ENCODE peak calls at places on chromosomes 5 and 9, in five cellular contexts. Z is NCI-H1105; Y is NCI-H1694 treated with DMSO at 0.1 percent for 48 hours; C is EL; B is activated CD4-positive, alpha-beta T cell treated with anti-CD3 and anti-CD28 coated beads for 24 hours. X is an unnamed sample.

GRCh38 chr9:127283917-127284316 is 19.3 kb downstream of the GARNL3 start:
- DNase-seq in Y (no peak), Z (no peak), C (peak), B (no peak), X (no peak)

GRCh38 chr5:67577424-67577823 is 380.8 kb upstream of the CD180 start:
- DNase-seq in Z (peak), C (peak), Y (no peak), B (no peak), X (no peak)

GRCh38 chr5:124365491-124365890 is 380.9 kb downstream of the ZNF608 start:
- DNase-seq in C (no peak), Y (no peak), B (no peak), Z (peak), X (no peak)

GRCh38 chr9:105127863-105128220 is 116.6 kb upstream of the SLC44A1 start:
- DNase-seq in B (no peak), Z (no peak), C (peak), Y (no peak), X (no peak)

GRCh38 chr5:177419045-177419444 is 7.4 kb upstream of the GRK6 start:
- DNase-seq in Y (no peak), B (no peak), Z (no peak), C (peak), X (no peak)

GRCh38 chr9:20728493-20729220 is 44.6 kb downstream of the FOCAD start:
- DNase-seq in Z (peak), C (peak), B (no peak), Y (no peak), X (no peak)

GRCh38 chr9:121958530-121958929 is 134.6 kb downstream of the TTLL11 start:
- DNase-seq in Z (no peak), C (peak), B (no peak), Y (no peak), X (no peak)

GRCh38 chr5:132822650-132823480 is 7.6 kb downstream of the SHROOM1 start:
- DNase-seq in Z (no peak), C (no peak), Y (no peak), B (no peak), X (peak)

GRCh38 chr9:18184034-18184800 is 289.7 kb upstream of the ADAMTSL1 start:
- DNase-seq in B (no peak), Y (no peak), Z (no peak), C (no peak), X (no peak)

X was measured in NCI-H526 treated with DMSO at 0.1 percent for 48 hours.